ENCODE peak calls at places on chromosomes 13 and 19, in six cellular contexts. One of them, this sample, is unnamed.

GRCh38 chr13:110138009-110138699 is 168.8 kb downstream of the COL4A1 start:
- DNase-seq in endothelial cell: peak; percentile 36
- DNase-seq in fibroblast of mammary gland: peak; percentile 70
- DNase-seq in stimulated activated CD8-positive, alpha-beta memory T cell treated with anti-CD3 and anti-CD28 coated beads, Interleukin-12 subunit alpha, Interleukin-12 subunit beta, amount 100 ng/mL, for 4 hours: peak; percentile 52
- DNase-seq in anterior cingulate cortex: peak; percentile 38
- DNase-seq in NCI-H2107: peak; percentile 43
- DNase-seq in this sample: peak; percentile 69

GRCh38 chr19:1383014-1383310 is 745 bp upstream of the NDUFS7 start:
- DNase-seq in fibroblast of mammary gland: no peak
- DNase-seq in stimulated activated CD8-positive, alpha-beta memory T cell treated with anti-CD3 and anti-CD28 coated beads, Interleukin-12 subunit alpha, Interleukin-12 subunit beta, amount 100 ng/mL, for 4 hours: no peak
- DNase-seq in endothelial cell: no peak
- DNase-seq in NCI-H2107: no peak
- DNase-seq in anterior cingulate cortex: no peak
- DNase-seq in this sample: no peak

GRCh38 chr13:74732736-74733135 is 598.5 kb upstream of the KLF12 start:
- DNase-seq in NCI-H2107: no peak
- DNase-seq in stimulated activated CD8-positive, alpha-beta memory T cell treated with anti-CD3 and anti-CD28 coated beads, Interleukin-12 subunit alpha, Interleukin-12 subunit beta, amount 100 ng/mL, for 4 hours: no peak
- DNase-seq in fibroblast of mammary gland: no peak
- DNase-seq in endothelial cell: no peak
- DNase-seq in anterior cingulate cortex: no peak
- DNase-seq in this sample: no peak

GRCh38 chr13:106610511-106610910 is 42.6 kb upstream of the ARGLU1 start:
- DNase-seq in fibroblast of mammary gland: peak; percentile 78
- DNase-seq in NCI-H2107: no peak
- DNase-seq in anterior cingulate cortex: no peak
- DNase-seq in endothelial cell: no peak
- DNase-seq in stimulated activated CD8-positive, alpha-beta memory T cell treated with anti-CD3 and anti-CD28 coated beads, Interleukin-12 subunit alpha, Interleukin-12 subunit beta, amount 100 ng/mL, for 4 hours: no peak
- DNase-seq in this sample: no peak

GRCh38 chr13:48838193-48839000 is 137.3 kb upstream of the FNDC3A start:
- DNase-seq in stimulated activated CD8-positive, alpha-beta memory T cell treated with anti-CD3 and anti-CD28 coated beads, Interleukin-12 subunit alpha, Interleukin-12 subunit beta, amount 100 ng/mL, for 4 hours: no peak
- DNase-seq in endothelial cell: no peak
- DNase-seq in NCI-H2107: no peak
- DNase-seq in anterior cingulate cortex: no peak
- DNase-seq in fibroblast of mammary gland: no peak
- DNase-seq in this sample: no peak

GRCh38 chr19:38193445-38193844 is 30.6 kb downstream of the DPF1 start:
- DNase-seq in fibroblast of mammary gland: no peak
- DNase-seq in endothelial cell: no peak
- DNase-seq in NCI-H2107: peak; percentile 44
- DNase-seq in stimulated activated CD8-positive, alpha-beta memory T cell treated with anti-CD3 and anti-CD28 coated beads, Interleukin-12 subunit alpha, Interleukin-12 subunit beta, amount 100 ng/mL, for 4 hours: no peak
- DNase-seq in anterior cingulate cortex: no peak
- DNase-seq in this sample: peak; percentile 58

GRCh38 chr13:18943273-18943672 is 238.4 kb downstream of the TUBA3C start:
- DNase-seq in fibroblast of mammary gland: no peak
- DNase-seq in stimulated activated CD8-positive, alpha-beta memory T cell treated with anti-CD3 and anti-CD28 coated beads, Interleukin-12 subunit alpha, Interleukin-12 subunit beta, amount 100 ng/mL, for 4 hours: no peak
- DNase-seq in anterior cingulate cortex: no peak
- DNase-seq in NCI-H2107: no peak
- DNase-seq in endothelial cell: no peak
- DNase-seq in this sample: no peak

GRCh38 chr19:11881151-11881800 is 6.3 kb upstream of the ZNF69 start:
- DNase-seq in stimulated activated CD8-positive, alpha-beta memory T cell treated with anti-CD3 and anti-CD28 coated beads, Interleukin-12 subunit alpha, Interleukin-12 subunit beta, amount 100 ng/mL, for 4 hours: peak; percentile 22
- DNase-seq in endothelial cell: peak; percentile 8
- DNase-seq in anterior cingulate cortex: no peak
- DNase-seq in NCI-H2107: peak; percentile 18
- DNase-seq in fibroblast of mammary gland: peak; percentile 55
- DNase-seq in this sample: peak; percentile 65

GRCh38 chr19:18649371-18650047 is 12.7 kb downstream of the KLHL26 start:
- DNase-seq in stimulated activated CD8-positive, alpha-beta memory T cell treated with anti-CD3 and anti-CD28 coated beads, Interleukin-12 subunit alpha, Interleukin-12 subunit beta, amount 100 ng/mL, for 4 hours: no peak
- DNase-seq in anterior cingulate cortex: no peak
- DNase-seq in NCI-H2107: no peak
- DNase-seq in endothelial cell: no peak
- DNase-seq in fibroblast of mammary gland: peak; percentile 30
- DNase-seq in this sample: no peak

GRCh38 chr13:52845766-52846566 is 2.5 kb downstream of the PCDH8 start:
- DNase-seq in anterior cingulate cortex: no peak
- DNase-seq in endothelial cell: peak; percentile 85
- DNase-seq in NCI-H2107: peak; percentile 37
- DNase-seq in fibroblast of mammary gland: no peak
- DNase-seq in stimulated activated CD8-positive, alpha-beta memory T cell treated with anti-CD3 and anti-CD28 coated beads, Interleukin-12 subunit alpha, Interleukin-12 subunit beta, amount 100 ng/mL, for 4 hours: no peak
- DNase-seq in this sample: peak; percentile 64

GRCh38 chr13:51894239-51894638 is 32.5 kb downstream of the CCDC70 start:
- DNase-seq in fibroblast of mammary gland: no peak
- DNase-seq in endothelial cell: no peak
- DNase-seq in NCI-H2107: no peak
- DNase-seq in anterior cingulate cortex: no peak
- DNase-seq in stimulated activated CD8-positive, alpha-beta memory T cell treated with anti-CD3 and anti-CD28 coated beads, Interleukin-12 subunit alpha, Interleukin-12 subunit beta, amount 100 ng/mL, for 4 hours: no peak
- DNase-seq in this sample: no peak

GRCh38 chr13:93086329-93086728 is 140.3 kb upstream of the GPC6 start:
- DNase-seq in NCI-H2107: no peak
- DNase-seq in endothelial cell: no peak
- DNase-seq in anterior cingulate cortex: no peak
- DNase-seq in stimulated activated CD8-positive, alpha-beta memory T cell treated with anti-CD3 and anti-CD28 coated beads, Interleukin-12 subunit alpha, Interleukin-12 subunit beta, amount 100 ng/mL, for 4 hours: no peak
- DNase-seq in fibroblast of mammary gland: no peak
- DNase-seq in this sample: no peak

GRCh38 chr13:38944219-38944618 is 46.4 kb downstream of the STOML3 start:
- DNase-seq in NCI-H2107: no peak
- DNase-seq in endothelial cell: no peak
- DNase-seq in stimulated activated CD8-positive, alpha-beta memory T cell treated with anti-CD3 and anti-CD28 coated beads, Interleukin-12 subunit alpha, Interleukin-12 subunit beta, amount 100 ng/mL, for 4 hours: no peak
- DNase-seq in fibroblast of mammary gland: no peak
- DNase-seq in anterior cingulate cortex: no peak
- DNase-seq in this sample: no peak

GRCh38 chr19:7995756-7996155 is 9.7 kb downstream of the ELAVL1 start:
- DNase-seq in fibroblast of mammary gland: no peak
- DNase-seq in stimulated activated CD8-positive, alpha-beta memory T cell treated with anti-CD3 and anti-CD28 coated beads, Interleukin-12 subunit alpha, Interleukin-12 subunit beta, amount 100 ng/mL, for 4 hours: no peak
- DNase-seq in anterior cingulate cortex: no peak
- DNase-seq in NCI-H2107: no peak
- DNase-seq in endothelial cell: no peak
- DNase-seq in this sample: no peak

GRCh38 chr19:39321832-39322176 is 1.1 kb upstream of the LRFN1 start:
- DNase-seq in NCI-H2107: no peak
- DNase-seq in stimulated activated CD8-positive, alpha-beta memory T cell treated with anti-CD3 and anti-CD28 coated beads, Interleukin-12 subunit alpha, Interleukin-12 subunit beta, amount 100 ng/mL, for 4 hours: no peak
- DNase-seq in anterior cingulate cortex: no peak
- DNase-seq in fibroblast of mammary gland: no peak
- DNase-seq in endothelial cell: no peak
- DNase-seq in this sample: no peak

GRCh38 chr19:12665646-12666304 is 767 bp downstream of the MAN2B1 start:
- DNase-seq in fibroblast of mammary gland: no peak
- DNase-seq in anterior cingulate cortex: no peak
- DNase-seq in endothelial cell: no peak
- DNase-seq in NCI-H2107: no peak
- DNase-seq in stimulated activated CD8-positive, alpha-beta memory T cell treated with anti-CD3 and anti-CD28 coated beads, Interleukin-12 subunit alpha, Interleukin-12 subunit beta, amount 100 ng/mL, for 4 hours: no peak
- DNase-seq in this sample: no peak

GRCh38 chr13:111211789-111212516 is 96.8 kb downstream of the ARHGEF7 start:
- DNase-seq in fibroblast of mammary gland: no peak
- DNase-seq in NCI-H2107: no peak
- DNase-seq in endothelial cell: no peak
- DNase-seq in anterior cingulate cortex: no peak
- DNase-seq in stimulated activated CD8-positive, alpha-beta memory T cell treated with anti-CD3 and anti-CD28 coated beads, Interleukin-12 subunit alpha, Interleukin-12 subunit beta, amount 100 ng/mL, for 4 hours: no peak
- DNase-seq in this sample: no peak

GRCh38 chr13:85411608-85412007 is 387.6 kb downstream of the SLITRK6 start:
- DNase-seq in endothelial cell: no peak
- DNase-seq in NCI-H2107: no peak
- DNase-seq in fibroblast of mammary gland: no peak
- DNase-seq in stimulated activated CD8-positive, alpha-beta memory T cell treated with anti-CD3 and anti-CD28 coated beads, Interleukin-12 subunit alpha, Interleukin-12 subunit beta, amount 100 ng/mL, for 4 hours: no peak
- DNase-seq in anterior cingulate cortex: no peak
- DNase-seq in this sample: no peak

GRCh38 chr13:31914843-31915242 is 116.7 kb upstream of the FRY start:
- DNase-seq in NCI-H2107: no peak
- DNase-seq in endothelial cell: no peak
- DNase-seq in stimulated activated CD8-positive, alpha-beta memory T cell treated with anti-CD3 and anti-CD28 coated beads, Interleukin-12 subunit alpha, Interleukin-12 subunit beta, amount 100 ng/mL, for 4 hours: no peak
- DNase-seq in fibroblast of mammary gland: no peak
- DNase-seq in anterior cingulate cortex: no peak
- DNase-seq in this sample: no peak

GRCh38 chr19:35545855-35546381 is 492 bp downstream of the TMEM147 start:
- DNase-seq in fibroblast of mammary gland: no peak
- DNase-seq in anterior cingulate cortex: no peak
- DNase-seq in NCI-H2107: no peak
- DNase-seq in stimulated activated CD8-positive, alpha-beta memory T cell treated with anti-CD3 and anti-CD28 coated beads, Interleukin-12 subunit alpha, Interleukin-12 subunit beta, amount 100 ng/mL, for 4 hours: peak; percentile 51
- DNase-seq in endothelial cell: peak; percentile 31
- DNase-seq in this sample: peak; percentile 75

GRCh38 chr13:32001392-32001768 is 30.2 kb upstream of the FRY start:
- DNase-seq in NCI-H2107: no peak
- DNase-seq in fibroblast of mammary gland: peak; percentile 58
- DNase-seq in stimulated activated CD8-positive, alpha-beta memory T cell treated with anti-CD3 and anti-CD28 coated beads, Interleukin-12 subunit alpha, Interleukin-12 subunit beta, amount 100 ng/mL, for 4 hours: no peak
- DNase-seq in anterior cingulate cortex: no peak
- DNase-seq in endothelial cell: peak; percentile 29
- DNase-seq in this sample: no peak

GRCh38 chr13:97851269-97851668 is 102.2 kb upstream of the IPO5 start:
- DNase-seq in NCI-H2107: no peak
- DNase-seq in fibroblast of mammary gland: peak; percentile 15
- DNase-seq in anterior cingulate cortex: no peak
- DNase-seq in endothelial cell: no peak
- DNase-seq in stimulated activated CD8-positive, alpha-beta memory T cell treated with anti-CD3 and anti-CD28 coated beads, Interleukin-12 subunit alpha, Interleukin-12 subunit beta, amount 100 ng/mL, for 4 hours: no peak
- DNase-seq in this sample: no peak

GRCh38 chr19:38224014-38224862 is at the start of gene DPF1:
- DNase-seq in stimulated activated CD8-positive, alpha-beta memory T cell treated with anti-CD3 and anti-CD28 coated beads, Interleukin-12 subunit alpha, Interleukin-12 subunit beta, amount 100 ng/mL, for 4 hours: peak; percentile 28
- DNase-seq in NCI-H2107: no peak
- DNase-seq in fibroblast of mammary gland: peak; percentile 55
- DNase-seq in anterior cingulate cortex: peak; percentile 56
- DNase-seq in endothelial cell: peak; percentile 93
- DNase-seq in this sample: no peak

GRCh38 chr13:59641261-59641660 is 522.5 kb downstream of the DIAPH3 start:
- DNase-seq in fibroblast of mammary gland: no peak
- DNase-seq in anterior cingulate cortex: no peak
- DNase-seq in endothelial cell: no peak
- DNase-seq in stimulated activated CD8-positive, alpha-beta memory T cell treated with anti-CD3 and anti-CD28 coated beads, Interleukin-12 subunit alpha, Interleukin-12 subunit beta, amount 100 ng/mL, for 4 hours: no peak
- DNase-seq in NCI-H2107: no peak
- DNase-seq in this sample: no peak

GRCh38 chr13:34900288-34900739 is 41.8 kb upstream of the NBEA start:
- DNase-seq in endothelial cell: no peak
- DNase-seq in NCI-H2107: no peak
- DNase-seq in stimulated activated CD8-positive, alpha-beta memory T cell treated with anti-CD3 and anti-CD28 coated beads, Interleukin-12 subunit alpha, Interleukin-12 subunit beta, amount 100 ng/mL, for 4 hours: no peak
- DNase-seq in anterior cingulate cortex: no peak
- DNase-seq in fibroblast of mammary gland: no peak
- DNase-seq in this sample: no peak

GRCh38 chr19:55098716-55099556 is 18.5 kb downstream of the PPP1R12C start:
- DNase-seq in anterior cingulate cortex: no peak
- DNase-seq in stimulated activated CD8-positive, alpha-beta memory T cell treated with anti-CD3 and anti-CD28 coated beads, Interleukin-12 subunit alpha, Interleukin-12 subunit beta, amount 100 ng/mL, for 4 hours: no peak
- DNase-seq in endothelial cell: no peak
- DNase-seq in fibroblast of mammary gland: no peak
- DNase-seq in NCI-H2107: no peak
- DNase-seq in this sample: no peak

GRCh38 chr13:108086678-108087077 is 128.7 kb downstream of the LIG4 start:
- DNase-seq in anterior cingulate cortex: no peak
- DNase-seq in stimulated activated CD8-positive, alpha-beta memory T cell treated with anti-CD3 and anti-CD28 coated beads, Interleukin-12 subunit alpha, Interleukin-12 subunit beta, amount 100 ng/mL, for 4 hours: no peak
- DNase-seq in fibroblast of mammary gland: no peak
- DNase-seq in endothelial cell: peak; percentile 8
- DNase-seq in NCI-H2107: no peak
- DNase-seq in this sample: no peak

GRCh38 chr13:51122868-51123267 is 11.8 kb upstream of the C13orf42 start:
- DNase-seq in stimulated activated CD8-positive, alpha-beta memory T cell treated with anti-CD3 and anti-CD28 coated beads, Interleukin-12 subunit alpha, Interleukin-12 subunit beta, amount 100 ng/mL, for 4 hours: no peak
- DNase-seq in fibroblast of mammary gland: peak; percentile 30
- DNase-seq in endothelial cell: no peak
- DNase-seq in anterior cingulate cortex: no peak
- DNase-seq in NCI-H2107: no peak
- DNase-seq in this sample: no peak

GRCh38 chr13:113992276-113993005 is 18.6 kb upstream of the C13orf46 start:
- DNase-seq in anterior cingulate cortex: no peak
- DNase-seq in endothelial cell: no peak
- DNase-seq in fibroblast of mammary gland: no peak
- DNase-seq in stimulated activated CD8-positive, alpha-beta memory T cell treated with anti-CD3 and anti-CD28 coated beads, Interleukin-12 subunit alpha, Interleukin-12 subunit beta, amount 100 ng/mL, for 4 hours: no peak
- DNase-seq in NCI-H2107: no peak
- DNase-seq in this sample: no peak

GRCh38 chr13:89402211-89402610 is 1731.0 kb downstream of the SLITRK5 start:
- DNase-seq in fibroblast of mammary gland: no peak
- DNase-seq in NCI-H2107: no peak
- DNase-seq in anterior cingulate cortex: no peak
- DNase-seq in endothelial cell: no peak
- DNase-seq in stimulated activated CD8-positive, alpha-beta memory T cell treated with anti-CD3 and anti-CD28 coated beads, Interleukin-12 subunit alpha, Interleukin-12 subunit beta, amount 100 ng/mL, for 4 hours: no peak
- DNase-seq in this sample: no peak

GRCh38 chr13:20193142-20193923 is 595 bp upstream of the GJB2 start:
- DNase-seq in anterior cingulate cortex: no peak
- DNase-seq in endothelial cell: no peak
- DNase-seq in stimulated activated CD8-positive, alpha-beta memory T cell treated with anti-CD3 and anti-CD28 coated beads, Interleukin-12 subunit alpha, Interleukin-12 subunit beta, amount 100 ng/mL, for 4 hours: no peak
- DNase-seq in NCI-H2107: no peak
- DNase-seq in fibroblast of mammary gland: no peak
- DNase-seq in this sample: no peak

GRCh38 chr13:91247768-91248167 is 99.7 kb upstream of the MIR17HG start:
- DNase-seq in NCI-H2107: no peak
- DNase-seq in fibroblast of mammary gland: peak; percentile 1
- DNase-seq in endothelial cell: no peak
- DNase-seq in stimulated activated CD8-positive, alpha-beta memory T cell treated with anti-CD3 and anti-CD28 coated beads, Interleukin-12 subunit alpha, Interleukin-12 subunit beta, amount 100 ng/mL, for 4 hours: no peak
- DNase-seq in anterior cingulate cortex: no peak
- DNase-seq in this sample: no peak

GRCh38 chr13:25329706-25330105 is 28.3 kb downstream of the NUP58 start:
- DNase-seq in anterior cingulate cortex: no peak
- DNase-seq in endothelial cell: no peak
- DNase-seq in fibroblast of mammary gland: peak; percentile 71
- DNase-seq in NCI-H2107: no peak
- DNase-seq in stimulated activated CD8-positive, alpha-beta memory T cell treated with anti-CD3 and anti-CD28 coated beads, Interleukin-12 subunit alpha, Interleukin-12 subunit beta, amount 100 ng/mL, for 4 hours: no peak
- DNase-seq in this sample: no peak

GRCh38 chr13:50136678-50137077 is 121.4 kb downstream of the KCNRG start:
- DNase-seq in stimulated activated CD8-positive, alpha-beta memory T cell treated with anti-CD3 and anti-CD28 coated beads, Interleukin-12 subunit alpha, Interleukin-12 subunit beta, amount 100 ng/mL, for 4 hours: no peak
- DNase-seq in fibroblast of mammary gland: no peak
- DNase-seq in endothelial cell: no peak
- DNase-seq in NCI-H2107: no peak
- DNase-seq in anterior cingulate cortex: no peak
- DNase-seq in this sample: no peak

GRCh38 chr13:50386527-50387123 is 371.4 kb downstream of the KCNRG start:
- DNase-seq in endothelial cell: no peak
- DNase-seq in anterior cingulate cortex: no peak
- DNase-seq in stimulated activated CD8-positive, alpha-beta memory T cell treated with anti-CD3 and anti-CD28 coated beads, Interleukin-12 subunit alpha, Interleukin-12 subunit beta, amount 100 ng/mL, for 4 hours: no peak
- DNase-seq in fibroblast of mammary gland: peak; percentile 46
- DNase-seq in NCI-H2107: no peak
- DNase-seq in this sample: no peak

GRCh38 chr13:45500492-45501174 is 35.9 kb downstream of the COG3 start:
- DNase-seq in stimulated activated CD8-positive, alpha-beta memory T cell treated with anti-CD3 and anti-CD28 coated beads, Interleukin-12 subunit alpha, Interleukin-12 subunit beta, amount 100 ng/mL, for 4 hours: no peak
- DNase-seq in anterior cingulate cortex: no peak
- DNase-seq in endothelial cell: no peak
- DNase-seq in fibroblast of mammary gland: peak; percentile 91
- DNase-seq in NCI-H2107: no peak
- DNase-seq in this sample: no peak

GRCh38 chr19:8915997-8916396 is 83.8 kb downstream of the MBD3L1 start:
- DNase-seq in NCI-H2107: no peak
- DNase-seq in fibroblast of mammary gland: no peak
- DNase-seq in anterior cingulate cortex: no peak
- DNase-seq in endothelial cell: no peak
- DNase-seq in stimulated activated CD8-positive, alpha-beta memory T cell treated with anti-CD3 and anti-CD28 coated beads, Interleukin-12 subunit alpha, Interleukin-12 subunit beta, amount 100 ng/mL, for 4 hours: no peak
- DNase-seq in this sample: no peak

GRCh38 chr13:48178126-48178525 is 54.9 kb upstream of the ITM2B start:
- DNase-seq in fibroblast of mammary gland: no peak
- DNase-seq in anterior cingulate cortex: no peak
- DNase-seq in endothelial cell: no peak
- DNase-seq in stimulated activated CD8-positive, alpha-beta memory T cell treated with anti-CD3 and anti-CD28 coated beads, Interleukin-12 subunit alpha, Interleukin-12 subunit beta, amount 100 ng/mL, for 4 hours: no peak
- DNase-seq in NCI-H2107: no peak
- DNase-seq in this sample: no peak

GRCh38 chr19:3304871-3305423 is 61.4 kb upstream of the NFIC start:
- DNase-seq in stimulated activated CD8-positive, alpha-beta memory T cell treated with anti-CD3 and anti-CD28 coated beads, Interleukin-12 subunit alpha, Interleukin-12 subunit beta, amount 100 ng/mL, for 4 hours: peak; percentile 45
- DNase-seq in NCI-H2107: peak; percentile 81
- DNase-seq in fibroblast of mammary gland: peak; percentile 72
- DNase-seq in anterior cingulate cortex: no peak
- DNase-seq in endothelial cell: peak; percentile 78
- DNase-seq in this sample: peak; percentile 77